ENCODE peak calls at places on chromosomes 7 and 10, in seven cellular contexts. S, F, A, Z, J, I and D are unnamed samples.

GRCh38 chr7:151411551-151411950 is 1.7 kb upstream of the WDR86 start:
- DNase-seq in F (no peak), I (no peak), S (no peak), J (peak; percentile 64), Z (no peak), A (peak; percentile 68), D (no peak)

GRCh38 chr7:23709081-23709746 is 805 bp upstream of the STK31 start:
- DNase-seq in I (no peak), Z (no peak), F (no peak), S (no peak), A (no peak), J (no peak), D (no peak)

GRCh38 chr7:133853706-133854276 is 273.3 kb upstream of the LRGUK start:
- DNase-seq in F (no peak), J (no peak), A (peak; percentile 54), Z (peak; percentile 62), I (peak; percentile 32), S (peak; percentile 51), D (peak; percentile 72)

GRCh38 chr10:79084012-79084971 is 15.5 kb downstream of the ZMIZ1 start:
- DNase-seq in I (peak; percentile 93), Z (peak; percentile 58), J (peak; percentile 94), S (no peak), A (peak; percentile 92), F (peak; percentile 98), D (peak; percentile 96)

GRCh38 chr10:124748953-124749645 is 4.9 kb upstream of the FAM53B start:
- DNase-seq in F (no peak), I (no peak), J (no peak), Z (no peak), S (no peak), A (no peak), D (no peak)

GRCh38 chr7:145434811-145435210 is 599.0 kb upstream of the TPK1 start:
- DNase-seq in I (no peak), S (no peak), A (no peak), J (no peak), F (no peak), Z (no peak), D (no peak)

GRCh38 chr10:98400482-98400881 is 14.5 kb downstream of the PYROXD2 start:
- DNase-seq in F (no peak), J (no peak), S (no peak), I (no peak), A (no peak), Z (no peak), D (no peak)

GRCh38 chr10:29189272-29189671 is 99.6 kb upstream of the LYZL1 start:
- DNase-seq in A (no peak), I (no peak), Z (no peak), S (no peak), J (no peak), F (no peak), D (no peak)

GRCh38 chr10:124087672-124088634 is 5.4 kb downstream of the CHST15 start:
- DNase-seq in S (no peak), F (peak; percentile 86), Z (peak; percentile 49), J (no peak), A (no peak), I (peak; percentile 65), D (no peak)

GRCh38 chr10:97450828-97451227 is 4.9 kb downstream of the ZDHHC16 start:
- DNase-seq in S (no peak), F (no peak), A (no peak), J (no peak), I (no peak), Z (no peak), D (no peak)

GRCh38 chr10:69449841-69450240 is 1.4 kb upstream of the TSPAN15 start:
- DNase-seq in Z (no peak), J (peak; percentile 72), A (peak; percentile 67), I (peak; percentile 69), S (peak; percentile 69), F (peak; percentile 82), D (no peak)

GRCh38 chr7:17663056-17663675 is 277.1 kb downstream of the SNX13 start:
- DNase-seq in A (no peak), Z (no peak), F (no peak), S (no peak), J (no peak), I (no peak), D (no peak)

GRCh38 chr7:114243646-114244045 is 171.0 kb upstream of the FOXP2 start:
- DNase-seq in I (no peak), J (no peak), S (no peak), F (no peak), A (no peak), Z (no peak), D (no peak)

GRCh38 chr10:11874568-11875182 is 51.5 kb downstream of the PROSER2 start:
- DNase-seq in J (peak; percentile 59), A (peak; percentile 95), S (no peak), F (peak; percentile 52), Z (peak; percentile 86), I (peak; percentile 47), D (peak; percentile 83)

GRCh38 chr10:24973163-24973562 is 20.8 kb upstream of the PRTFDC1 start:
- DNase-seq in A (no peak), S (no peak), I (no peak), F (no peak), J (no peak), Z (no peak), D (no peak)

GRCh38 chr7:20647908-20648776 is 32.7 kb downstream of the ABCB5 start:
- DNase-seq in A (peak; percentile 55), S (peak; percentile 12), Z (no peak), J (no peak), F (no peak), I (no peak), D (no peak)

GRCh38 chr7:100369105-100369504 is 4.2 kb upstream of the PILRA start:
- DNase-seq in S (no peak), J (peak; percentile 95), F (peak; percentile 83), I (peak; percentile 58), A (peak; percentile 46), Z (no peak), D (no peak)

GRCh38 chr7:97381815-97382214 is 264.3 kb downstream of the SDHAF3 start:
- DNase-seq in S (no peak), A (no peak), F (no peak), J (no peak), I (no peak), Z (no peak), D (no peak)

GRCh38 chr7:111827863-111828504 is 265.7 kb upstream of the IMMP2L start:
- DNase-seq in I (no peak), S (no peak), J (no peak), A (no peak), F (no peak), Z (no peak), D (no peak)

GRCh38 chr10:70664702-70665195 is 7.6 kb upstream of the ADAMTS14 start:
- DNase-seq in F (peak; percentile 62), Z (no peak), A (peak; percentile 88), J (peak; percentile 18), I (no peak), S (no peak), D (no peak)

GRCh38 chr7:18509491-18509890 is 13.9 kb downstream of the HDAC9 start:
- DNase-seq in A (no peak), J (no peak), S (no peak), Z (no peak), I (no peak), F (no peak), D (no peak)

GRCh38 chr10:132239126-132240031 is 52.6 kb downstream of the DPYSL4 start:
- DNase-seq in J (no peak), S (no peak), Z (no peak), A (no peak), I (no peak), F (no peak), D (no peak)

GRCh38 chr7:2109251-2109935 is 123.4 kb downstream of the MAD1L1 start:
- DNase-seq in S (no peak), J (no peak), Z (no peak), F (no peak), I (no peak), A (peak; percentile 32), D (no peak)

GRCh38 chr7:13467111-13467547 is 522.3 kb downstream of the ETV1 start:
- DNase-seq in I (no peak), Z (no peak), S (no peak), F (no peak), J (no peak), A (no peak), D (no peak)

GRCh38 chr7:129615018-129615417 is 3.5 kb downstream of the NRF1 start:
- DNase-seq in J (no peak), Z (no peak), I (no peak), A (no peak), F (no peak), S (no peak), D (no peak)
- H3K27ac ChIP-seq in J (peak overlapping the region; percentile 74), Z (no peak overlapping the region), I (no peak overlapping the region), A (no peak overlapping the region), F (no peak overlapping the region), S (no peak overlapping the region), D (no peak overlapping the region)

GRCh38 chr7:50588937-50589336 is 23.7 kb upstream of the DDC start:
- DNase-seq in Z (no peak), S (no peak), A (peak; percentile 15), J (no peak), F (no peak), I (no peak), D (no peak)
- TF ChIP-seq POLR2AphosphoS5 in Z (no peak), S (no peak), A (no peak), J (peak; percentile 6), F (no peak), I (no peak), D (no peak)

GRCh38 chr10:57689898-57690297 is 577.8 kb downstream of the IPMK start:
- DNase-seq in J (no peak), Z (no peak), F (no peak), S (no peak), A (no peak), I (no peak), D (no peak)
- H3K4me1 ChIP-seq in J (no peaks in the 10 kb centered on the region), Z (no peaks in the 10 kb centered on the region), F (no peaks in the 10 kb centered on the region), S (peaks cover 2% of the 10 kb centered on the region), A (no peaks in the 10 kb centered on the region), I (no peaks in the 10 kb centered on the region), D (no peaks in the 10 kb centered on the region)

DNA sequence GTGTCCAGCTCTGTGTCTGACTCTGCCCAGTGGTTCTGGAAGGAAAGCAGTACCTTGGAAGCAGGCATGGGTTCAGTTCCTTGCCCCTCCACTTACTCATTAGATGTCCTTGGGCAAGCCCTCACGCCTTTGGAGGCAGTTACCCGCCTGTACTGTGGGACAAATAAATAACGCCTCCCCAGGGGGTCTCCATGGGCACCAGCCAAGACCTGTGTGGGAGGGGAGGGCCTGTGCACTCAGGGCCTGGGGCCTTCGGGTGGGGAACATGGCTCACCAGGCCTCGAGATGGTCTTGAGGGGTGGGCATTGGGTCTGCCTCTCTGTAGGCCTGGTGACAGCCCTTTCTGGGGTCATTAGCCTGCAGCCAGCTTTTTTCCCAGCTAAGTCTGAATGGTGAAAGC is 142.0 kb downstream of the GRK5 start:
- DNase-seq in F (no peak), A (no peak), I (no peak), S (no peak), J (no peak), Z (no peak), D (no peak)
- H3K27ac ChIP-seq in F (peak overlapping the region; percentile 24), A (no peak overlapping the region), I (peak overlapping the region; percentile 26), S (no peak overlapping the region), J (peak overlapping the region; percentile 64), Z (no peak overlapping the region), D (peak overlapping the region; percentile 87)

DNA sequence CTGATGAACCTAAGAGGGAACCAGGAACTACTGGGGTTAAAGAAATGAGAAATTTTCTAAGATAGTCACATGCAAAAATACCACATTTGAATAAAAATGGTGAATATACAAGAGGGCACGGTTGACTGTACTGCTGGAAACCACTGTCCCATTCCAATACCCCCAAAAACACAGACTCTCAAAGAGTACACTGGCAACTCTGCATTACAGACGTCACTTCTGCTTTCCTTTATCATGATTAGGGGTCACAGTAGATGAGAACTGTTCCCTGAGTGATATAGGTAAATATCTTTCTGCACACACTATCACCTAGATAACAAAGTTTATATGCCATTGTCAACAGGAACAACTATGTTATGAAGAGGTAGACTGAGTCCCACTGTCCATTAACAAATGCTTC is 69.5 kb downstream of the RAPGEF5 start:
- DNase-seq in J (no peak), S (no peak), F (no peak), I (no peak), Z (no peak), A (no peak), D (no peak)
- TF ChIP-seq POLR2AphosphoS5 in J (no peak), S (no peak), F (no peak), I (no peak), Z (no peak), A (no peak), D (no peak)